ENCODE peak calls at places on chromosomes 3 and 15, in seven cellular contexts. Y is neural progenitor cell; N is activated T-cell treated with anti-CD3 and anti-CD28 coated beads for 1 hour; Z is activated CD4-positive, alpha-beta T cell treated with anti-CD3 and anti-CD28 coated beads for 48 hours; P is adrenal gland; Q is coronary artery; C is left colon. V is an unnamed sample.

GRCh38 chr15:45829336-45830153 is 194.7 kb downstream of the SQOR start:
- DNase-seq in Y (no peak), N (no peak), Z (no peak), P (no peak), Q (no peak), C (peak), V (no peak)

GRCh38 chr15:37058316-37058985 is 41.9 kb downstream of the MEIS2 start:
- DNase-seq in Y (peak), N (no peak), Z (no peak), P (no peak), Q (no peak), C (no peak), V (no peak)

GRCh38 chr3:146747928-146748327 is 142.8 kb upstream of the PLSCR5 start:
- DNase-seq in Y (no peak), N (no peak), Z (no peak), P (no peak), Q (no peak), C (no peak), V (no peak)

GRCh38 chr3:46737320-46737719 is 19.7 kb upstream of the PRSS50 start:
- DNase-seq in Y (no peak), N (no peak), Z (no peak), P (no peak), Q (no peak), C (no peak), V (no peak)

GRCh38 chr3:197371521-197372075 is 73.2 kb upstream of the DLG1 start:
- DNase-seq in Y (no peak), N (no peak), Z (no peak), P (no peak), Q (no peak), C (no peak), V (no peak)

GRCh38 chr15:35123743-35124142 is 38.6 kb upstream of the NANOGP8 start:
- DNase-seq in Y (no peak), N (no peak), Z (no peak), P (no peak), Q (no peak), C (no peak), V (no peak)

GRCh38 chr3:56831572-56831971 is 29.8 kb upstream of the ARHGEF3 start:
- DNase-seq in Y (no peak), N (no peak), Z (no peak), P (no peak), Q (no peak), C (no peak), V (no peak)

GRCh38 chr3:31448035-31448881 is 84.5 kb upstream of the STT3B start:
- DNase-seq in Y (peak), N (no peak), Z (peak), P (no peak), Q (no peak), C (peak), V (no peak)

GRCh38 chr15:35886765-35887164 is 340.8 kb upstream of the DPH6 start:
- DNase-seq in Y (no peak), N (no peak), Z (no peak), P (no peak), Q (no peak), C (no peak), V (no peak)

GRCh38 chr15:51801391-51801835 is 28.0 kb upstream of the TMOD3 start:
- DNase-seq in Y (peak), N (no peak), Z (peak), P (no peak), Q (no peak), C (peak), V (no peak)

GRCh38 chr3:53145109-53146077 is 15.2 kb upstream of the RFT1 start:
- DNase-seq in Y (no peak), N (no peak), Z (no peak), P (no peak), Q (no peak), C (peak), V (no peak)

GRCh38 chr3:28250999-28251398 is 9.6 kb downstream of the CMC1 start:
- DNase-seq in Y (no peak), N (no peak), Z (no peak), P (no peak), Q (no peak), C (no peak), V (no peak)

GRCh38 chr3:123584284-123584987 is 417 bp downstream of the HACD2 start:
- DNase-seq in Y (no peak), N (no peak), Z (no peak), P (peak), Q (peak), C (peak), V (no peak)

GRCh38 chr3:18808423-18808822 is 339.9 kb upstream of the KCNH8 start:
- DNase-seq in Y (no peak), N (no peak), Z (no peak), P (no peak), Q (no peak), C (no peak), V (no peak)

GRCh38 chr3:188472331-188472730 is 318.4 kb downstream of the LPP start:
- DNase-seq in Y (no peak), N (no peak), Z (no peak), P (no peak), Q (no peak), C (no peak), V (no peak)

GRCh38 chr3:150605998-150606641 is 3.0 kb downstream of the SELENOT start:
- DNase-seq in Y (no peak), N (no peak), Z (no peak), P (no peak), Q (no peak), C (no peak), V (no peak)

GRCh38 chr3:193129607-193130006 is 111.4 kb upstream of the PLAAT1 start:
- DNase-seq in Y (no peak), N (no peak), Z (no peak), P (no peak), Q (no peak), C (no peak), V (no peak)

GRCh38 chr15:98324341-98324970 is 323.9 kb upstream of the IGF1R start:
- DNase-seq in Y (no peak), N (no peak), Z (no peak), P (no peak), Q (no peak), C (no peak), V (no peak)

GRCh38 chr15:58203537-58203936 is 65.4 kb downstream of the AQP9 start:
- DNase-seq in Y (no peak), N (no peak), Z (no peak), P (no peak), Q (no peak), C (no peak), V (no peak)

GRCh38 chr3:132352556-132353143 is 35.4 kb downstream of the ACP3 start:
- DNase-seq in Y (peak), N (peak), Z (peak), P (peak), Q (no peak), C (peak), V (peak)

GRCh38 chr15:78987891-78988360 is 43.1 kb upstream of the CTSH start:
- DNase-seq in Y (no peak), N (no peak), Z (no peak), P (no peak), Q (no peak), C (no peak), V (no peak)

GRCh38 chr3:170563712-170564423 is 22.0 kb downstream of the SLC7A14 start:
- DNase-seq in Y (no peak), N (no peak), Z (peak), P (peak), Q (no peak), C (no peak), V (no peak)

GRCh38 chr3:76505202-76505875 is 534.6 kb upstream of the ROBO2 start:
- DNase-seq in Y (no peak), N (no peak), Z (no peak), P (no peak), Q (no peak), C (no peak), V (no peak)

GRCh38 chr3:12187448-12188327 is 29.0 kb upstream of the TIMP4 start:
- DNase-seq in Y (no peak), N (no peak), Z (peak), P (no peak), Q (no peak), C (peak), V (peak)

GRCh38 chr3:126668450-126669401 is 13.8 kb upstream of the TXNRD3 start:
- DNase-seq in Y (no peak), N (no peak), Z (no peak), P (peak), Q (no peak), C (no peak), V (no peak)

GRCh38 chr15:40928351-40928974 is 677 bp upstream of the DLL4 start:
- DNase-seq in Y (peak), N (no peak), Z (no peak), P (no peak), Q (no peak), C (peak), V (no peak)

GRCh38 chr3:55648591-55649318 is 161.6 kb upstream of the WNT5A start:
- DNase-seq in Y (no peak), N (no peak), Z (no peak), P (no peak), Q (no peak), C (no peak), V (no peak)

GRCh38 chr15:83158393-83158792 is 49.2 kb downstream of the HDGFL3 start:
- DNase-seq in Y (no peak), N (no peak), Z (no peak), P (no peak), Q (no peak), C (no peak), V (no peak)

GRCh38 chr3:143847787-143848631 is at the start of gene SLC9A9:
- DNase-seq in Y (peak), N (peak), Z (peak), P (peak), Q (no peak), C (peak), V (no peak)

V was measured in stimulated activated CD4-positive, alpha-beta T cell treated with anti-CD3 and anti-CD28 coated beads, TNF-alpha, amount 100 ng/mL, for 48 hours.